ENCODE peak calls at places on chromosome 21, in eight cellular contexts. T, Y, O, U, P, V, F and I are unnamed samples.

GRCh38 chr21:36820176-36821031 is 121.5 kb downstream of the SIM2 start:
- DNase-seq in T (no peak), Y (no peak), O (peak; percentile 29), U (peak; percentile 76), P (no peak), V (no peak), F (no peak), I (no peak)

GRCh38 chr21:42040411-42041180 is 30.4 kb upstream of the ZBTB21 start:
- DNase-seq in T (peak; percentile 100), Y (peak; percentile 100), O (no peak), U (no peak), P (no peak), V (peak; percentile 94), F (peak; percentile 99), I (peak; percentile 98)

GRCh38 chr21:31351438-31351837 is 7.4 kb upstream of the TIAM1 start:
- DNase-seq in T (peak; percentile 51), Y (no peak), O (peak; percentile 28), U (no peak), P (no peak), V (peak; percentile 89), F (peak; percentile 55), I (no peak)

GRCh38 chr21:42107881-42108553 is 36.9 kb downstream of the UMODL1 start:
- DNase-seq in T (peak; percentile 60), Y (peak; percentile 27), O (peak; percentile 69), U (peak; percentile 81), P (peak; percentile 54), V (peak; percentile 7), F (no peak), I (no peak)

GRCh38 chr21:26331581-26331980 is 161.0 kb upstream of the APP start:
- DNase-seq in T (no peak), Y (no peak), O (no peak), U (no peak), P (no peak), V (no peak), F (no peak), I (no peak)

GRCh38 chr21:36966066-36966845 is at the start of gene HLCS:
- DNase-seq in T (peak; percentile 55), Y (no peak), O (peak; percentile 65), U (peak; percentile 87), P (no peak), V (peak; percentile 75), F (peak; percentile 58), I (no peak)

GRCh38 chr21:19475525-19475924 is 1071.9 kb upstream of the TMPRSS15 start:
- DNase-seq in T (peak; percentile 6), Y (no peak), O (no peak), U (no peak), P (no peak), V (no peak), F (no peak), I (no peak)

GRCh38 chr21:19120591-19120990 is 717.0 kb upstream of the TMPRSS15 start:
- DNase-seq in T (no peak), Y (no peak), O (no peak), U (no peak), P (no peak), V (no peak), F (no peak), I (no peak)

GRCh38 chr21:28473530-28474225 is 519.0 kb downstream of the LTN1 start:
- DNase-seq in T (peak; percentile 60), Y (no peak), O (no peak), U (no peak), P (no peak), V (no peak), F (peak; percentile 35), I (no peak)

GRCh38 chr21:28899744-28900143 is 92.9 kb downstream of the LTN1 start:
- DNase-seq in T (peak; percentile 87), Y (no peak), O (no peak), U (no peak), P (no peak), V (peak; percentile 57), F (peak; percentile 22), I (no peak)

GRCh38 chr21:29219165-29219770 is 79.5 kb upstream of the BACH1 start:
- DNase-seq in T (no peak), Y (no peak), O (no peak), U (no peak), P (no peak), V (peak; percentile 45), F (no peak), I (no peak)

GRCh38 chr21:42311816-42312625 is 3.2 kb downstream of the TFF3 start:
- DNase-seq in T (no peak), Y (no peak), O (no peak), U (no peak), P (no peak), V (no peak), F (no peak), I (no peak)

GRCh38 chr21:15061284-15061683 is 3.5 kb downstream of the NRIP1 start:
- DNase-seq in T (no peak), Y (no peak), O (no peak), U (no peak), P (no peak), V (no peak), F (no peak), I (no peak)

GRCh38 chr21:15061747-15062146 is 3.1 kb downstream of the NRIP1 start:
- DNase-seq in T (no peak), Y (no peak), O (no peak), U (no peak), P (no peak), V (no peak), F (no peak), I (no peak)

GRCh38 chr21:15063821-15064575 is 802 bp downstream of the NRIP1 start:
- DNase-seq in T (peak; percentile 46), Y (no peak), O (peak; percentile 62), U (peak; percentile 69), P (peak; percentile 46), V (peak; percentile 37), F (peak; percentile 33), I (no peak)

GRCh38 chr21:15063081-15063820 is 1.5 kb downstream of the NRIP1 start:
- DNase-seq in T (peak; percentile 49), Y (no peak), O (peak; percentile 14), U (peak; percentile 40), P (no peak), V (peak; percentile 74), F (no peak), I (no peak)

GRCh38 chr21:15062566-15062965 is 2.2 kb downstream of the NRIP1 start:
- DNase-seq in T (peak; percentile 48), Y (no peak), O (no peak), U (no peak), P (no peak), V (peak; percentile 32), F (no peak), I (no peak)
- TF ChIP-seq CTCF in T (no peak), Y (no peak), O (peak; percentile 32), U (no peak), P (no peak), V (peak; percentile 9), F (no peak), I (no peak)

GRCh38 chr21:17513214-17514123 is 626 bp downstream of the CXADR start:
- DNase-seq in T (peak; percentile 32), Y (no peak), O (peak; percentile 48), U (peak; percentile 71), P (peak; percentile 60), V (peak; percentile 33), F (no peak), I (no peak)

GRCh38 chr21:17506936-17507335 is 5.9 kb upstream of the CXADR start:
- DNase-seq in T (no peak), Y (no peak), O (no peak), U (no peak), P (no peak), V (no peak), F (no peak), I (no peak)

GRCh38 chr21:17514124-17514481 is 1.3 kb downstream of the CXADR start:
- DNase-seq in T (peak; percentile 39), Y (no peak), O (no peak), U (peak; percentile 70), P (no peak), V (peak; percentile 67), F (no peak), I (no peak)

GRCh38 chr21:17512245-17513213 is at the start of gene CXADR:
- DNase-seq in T (no peak), Y (no peak), O (peak; percentile 81), U (peak; percentile 98), P (peak; percentile 70), V (peak; percentile 84), F (no peak), I (no peak)
- TF ChIP-seq CTCF in T (peak; percentile 45), Y (peak; percentile 45), O (peak; percentile 53), U (peak; percentile 72), P (peak; percentile 70), V (peak; percentile 41), F (peak; percentile 26), I (peak; percentile 41)

DNA sequence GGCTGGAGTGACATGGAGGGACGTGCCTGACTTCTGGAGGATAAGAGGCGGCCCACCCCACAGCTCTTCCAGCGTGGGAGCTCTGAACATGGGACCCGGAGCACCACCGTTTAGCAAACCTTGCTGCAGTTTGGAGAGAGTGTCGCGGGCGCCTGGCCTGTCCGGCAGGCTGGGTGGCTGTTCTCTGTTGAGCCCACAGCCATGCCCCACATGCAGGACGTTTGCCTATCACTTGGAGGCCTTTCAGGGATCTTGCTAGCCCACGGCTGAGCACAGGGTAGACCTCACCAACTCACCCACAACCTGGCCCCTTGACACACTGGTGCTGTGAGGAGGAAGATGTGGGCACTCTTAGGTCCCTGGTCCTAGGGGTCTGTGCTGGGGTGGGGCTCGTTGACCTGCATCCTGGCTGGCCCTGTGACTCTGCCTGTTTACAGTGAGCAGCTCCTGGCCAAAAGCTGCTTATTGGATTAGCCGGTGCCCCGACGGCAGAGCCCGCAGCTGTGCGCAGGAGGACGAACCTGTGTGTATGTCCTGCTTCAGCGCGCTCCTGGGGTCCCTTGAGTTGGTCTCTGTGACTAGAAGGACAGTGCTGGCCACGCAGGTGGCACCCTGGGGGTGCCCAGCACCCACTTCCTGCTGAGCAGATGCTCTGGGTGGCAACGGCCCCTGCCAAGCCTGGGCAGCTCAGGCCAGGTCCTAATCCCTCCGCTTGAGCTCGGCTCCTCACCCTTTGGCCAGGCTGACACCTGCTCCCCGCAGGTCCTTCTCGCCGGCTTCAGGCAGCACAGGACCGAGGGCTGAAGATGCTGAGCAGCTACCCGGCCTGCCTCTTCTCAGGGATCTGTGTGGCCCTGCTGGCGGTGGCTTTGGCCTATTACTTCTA is 72.4 kb upstream of the TRAPPC10 start:
- DNase-seq in T (no peak), Y (no peak), O (no peak), U (no peak), P (no peak), V (no peak), F (no peak), I (no peak)
- TF ChIP-seq CTCF in T (no peak), Y (no peak), O (no peak), U (no peak), P (no peak), V (no peak), F (no peak), I (no peak)

DNA sequence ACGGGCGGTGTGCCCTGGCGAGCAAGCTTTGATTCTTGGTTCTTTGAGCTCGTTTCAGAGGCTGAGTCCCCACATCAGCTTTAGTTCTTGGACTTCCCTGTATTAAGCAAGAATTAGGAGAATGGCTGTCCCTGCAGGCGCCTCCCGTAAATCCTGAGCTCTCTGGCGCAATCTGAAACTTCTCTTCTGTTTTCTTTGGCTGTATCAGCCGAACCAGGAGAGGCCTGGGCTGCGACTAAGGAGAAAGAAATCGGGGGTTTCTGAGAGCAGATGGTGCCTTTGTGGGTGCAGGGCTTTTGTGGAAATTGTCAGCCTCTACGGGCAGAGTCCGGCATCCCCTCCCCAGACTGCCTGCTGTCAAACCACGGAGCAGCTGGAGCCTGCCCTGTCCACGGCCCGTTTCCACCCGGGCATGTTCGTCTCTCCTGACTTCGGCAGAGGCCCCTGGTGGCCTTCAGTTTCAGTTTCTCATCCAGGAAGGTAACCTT is 17.9 kb downstream of the CSTB start:
- DNase-seq in T (peak; percentile 82), Y (no peak), O (no peak), U (no peak), P (no peak), V (peak; percentile 51), F (peak; percentile 57), I (peak; percentile 27)
- TF ChIP-seq CTCF in T (no peak), Y (no peak), O (no peak), U (no peak), P (no peak), V (no peak), F (no peak), I (peak; percentile 4)